ENCODE peak calls at places on chromosome 1, in five cellular contexts. L, Q, F, O and W are unnamed samples.

GRCh38 chr1:201947697-201948008 is 1.3 kb upstream of the LMOD1 start:
- DNase-seq in L (no peak), Q (no peak), F (no peak), O (no peak), W (no peak)

GRCh38 chr1:37096523-37096922 is 62.2 kb upstream of the GRIK3 start:
- DNase-seq in L (no peak), Q (no peak), F (no peak), O (peak), W (no peak)

GRCh38 chr1:91699339-91699970 is 186.5 kb downstream of the TGFBR3 start:
- DNase-seq in L (no peak), Q (no peak), F (peak), O (no peak), W (peak)

GRCh38 chr1:61094677-61095076 is 12.3 kb downstream of the NFIA start:
- DNase-seq in L (no peak), Q (no peak), F (no peak), O (no peak), W (no peak)

GRCh38 chr1:117017648-117018047 is 16.1 kb downstream of the CD101 start:
- DNase-seq in L (no peak), Q (no peak), F (peak), O (no peak), W (no peak)

GRCh38 chr1:181112071-181112929 is 23.8 kb downstream of the IER5 start:
- DNase-seq in L (no peak), Q (no peak), F (peak), O (peak), W (peak)

GRCh38 chr1:162997499-162998285 is 71.5 kb upstream of the RGS4 start:
- DNase-seq in L (no peak), Q (no peak), F (no peak), O (no peak), W (no peak)

GRCh38 chr1:44919387-44919786 is 67.0 kb downstream of the EIF2B3 start:
- DNase-seq in L (no peak), Q (no peak), F (no peak), O (no peak), W (no peak)

GRCh38 chr1:59678809-59679228 is 135.9 kb upstream of the HOOK1 start:
- DNase-seq in L (no peak), Q (no peak), F (no peak), O (peak), W (peak)

GRCh38 chr1:206809504-206810084 is 37.3 kb upstream of the IL10 start:
- DNase-seq in L (no peak), Q (no peak), F (no peak), O (peak), W (peak)

GRCh38 chr1:66331641-66332523 is 202.1 kb upstream of the SGIP1 start:
- DNase-seq in L (no peak), Q (peak), F (peak), O (no peak), W (peak)

GRCh38 chr1:103129255-103129654 is 20.9 kb upstream of the COL11A1 start:
- DNase-seq in L (no peak), Q (no peak), F (no peak), O (no peak), W (peak)

GRCh38 chr1:86335906-86336305 is 60.2 kb downstream of the ODF2L start:
- DNase-seq in L (no peak), Q (no peak), F (no peak), O (no peak), W (no peak)

GRCh38 chr1:91609571-91609970 is 108.9 kb downstream of the CDC7 start:
- DNase-seq in L (no peak), Q (no peak), F (no peak), O (peak), W (no peak)

GRCh38 chr1:210001751-210002150 is 63.7 kb downstream of the SYT14 start:
- DNase-seq in L (no peak), Q (no peak), F (no peak), O (no peak), W (no peak)

GRCh38 chr1:235567812-235568444 is 63.7 kb upstream of the B3GALNT2 start:
- DNase-seq in L (no peak), Q (no peak), F (no peak), O (no peak), W (no peak)

GRCh38 chr1:209625205-209625549 is 27.0 kb downstream of the LAMB3 start:
- DNase-seq in L (no peak), Q (no peak), F (peak), O (no peak), W (no peak)

GRCh38 chr1:11784993-11785769 is 20.6 kb downstream of the MTHFR start:
- DNase-seq in L (peak), Q (peak), F (peak), O (peak), W (peak)

GRCh38 chr1:211637066-211637465 is 38.4 kb downstream of the NEK2 start:
- DNase-seq in L (no peak), Q (no peak), F (no peak), O (no peak), W (no peak)

GRCh38 chr1:228287541-228288425 is 79.9 kb downstream of the OBSCN start:
- DNase-seq in L (no peak), Q (no peak), F (no peak), O (no peak), W (no peak)

GRCh38 chr1:55477953-55478352 is 262.8 kb upstream of the USP24 start:
- DNase-seq in L (no peak), Q (no peak), F (no peak), O (no peak), W (no peak)

GRCh38 chr1:62024690-62025089 is 170.0 kb upstream of the L1TD1 start:
- DNase-seq in L (no peak), Q (no peak), F (no peak), O (no peak), W (no peak)

GRCh38 chr1:27548858-27549719 is 54.9 kb downstream of the AHDC1 start:
- DNase-seq in L (no peak), Q (no peak), F (peak), O (no peak), W (no peak)

GRCh38 chr1:27549807-27550408 is 54.0 kb downstream of the AHDC1 start:
- DNase-seq in L (no peak), Q (no peak), F (peak), O (no peak), W (no peak)

GRCh38 chr1:27545876-27546275 is 55.9 kb upstream of the WASF2 start:
- DNase-seq in L (no peak), Q (no peak), F (peak), O (no peak), W (no peak)

GRCh38 chr1:27548136-27548853 is 55.6 kb downstream of the AHDC1 start:
- DNase-seq in L (no peak), Q (no peak), F (peak), O (no peak), W (no peak)

DNA sequence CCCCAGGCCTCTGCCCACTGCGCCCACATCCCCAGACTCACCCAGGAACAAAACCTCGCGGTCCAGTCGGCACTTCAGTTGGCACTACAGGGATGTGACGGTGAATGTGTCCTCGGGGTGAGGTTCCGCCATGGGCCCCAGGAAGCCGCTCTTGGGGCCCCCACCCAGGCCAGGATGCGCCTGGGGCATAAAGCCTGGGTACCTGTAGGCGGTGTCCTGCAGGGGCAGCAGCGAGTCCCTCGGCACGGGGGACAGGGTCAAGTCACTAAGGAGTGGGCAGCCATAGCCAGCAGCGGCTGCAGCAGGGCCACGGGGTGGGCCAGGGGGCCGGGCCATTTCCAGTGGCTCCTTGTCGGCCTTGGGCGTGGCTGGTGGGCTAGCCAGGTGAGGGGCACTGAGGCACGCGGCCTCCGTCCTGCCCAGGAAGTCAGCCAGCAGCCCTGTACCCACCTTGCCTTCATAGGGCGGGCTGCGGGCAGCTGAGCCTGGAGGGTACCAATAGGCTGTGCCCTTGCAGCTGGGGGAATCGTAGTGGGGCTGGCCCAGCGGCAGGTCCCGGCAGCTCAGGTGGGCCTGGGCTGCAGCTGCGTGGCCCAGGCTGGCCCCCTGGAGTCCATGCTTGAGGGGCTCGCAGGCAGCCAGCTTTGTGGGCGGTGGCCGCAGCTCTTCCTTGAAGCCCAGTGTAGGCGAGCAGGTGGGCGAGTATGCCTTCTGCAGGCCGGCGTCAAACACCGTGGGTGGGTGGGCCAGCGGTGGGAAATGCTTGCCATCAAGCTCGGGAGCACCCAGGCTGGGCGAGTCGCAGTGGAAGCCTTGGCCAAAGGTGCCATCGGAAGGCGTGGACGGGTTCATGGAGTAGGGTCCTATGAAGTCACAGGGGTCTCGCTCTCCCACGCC is 56.5 kb downstream of the AHDC1 start:
- DNase-seq in L (no peak), Q (no peak), F (peak), O (no peak), W (no peak)
- TF ChIP-seq CTCF in L (no peak), Q (no peak), F (no peak), O (peak), W (no peak)

GRCh38 chr1:245663373-245663772 is 508.6 kb downstream of the KIF26B start:
- DNase-seq in L (no peak), Q (no peak), F (no peak), O (no peak), W (no peak)

GRCh38 chr1:245666412-245666811 is 511.6 kb downstream of the KIF26B start:
- DNase-seq in L (no peak), Q (no peak), F (no peak), O (no peak), W (no peak)

DNA sequence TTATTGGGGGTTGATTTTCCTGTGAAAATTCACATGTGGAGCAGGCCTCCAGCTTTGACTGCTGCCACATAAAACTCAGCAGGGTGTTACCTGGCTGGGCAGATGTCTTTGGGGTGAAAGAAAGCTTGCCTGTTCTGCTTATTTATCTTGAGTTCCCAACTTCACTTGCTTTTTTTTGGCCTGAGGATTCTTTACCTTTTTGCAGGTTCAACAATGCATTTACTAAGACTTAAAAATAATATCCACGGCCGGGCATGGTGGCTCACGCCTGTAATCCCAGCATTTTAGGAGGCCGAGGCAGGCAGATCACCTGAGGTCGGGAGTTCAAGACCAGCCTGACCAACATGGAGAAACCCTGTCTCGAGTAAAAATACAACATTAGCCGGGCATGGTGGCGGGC is 509.1 kb downstream of the KIF26B start:
- DNase-seq in L (no peak), Q (no peak), F (no peak), O (no peak), W (no peak)
- TF ChIP-seq CTCF in L (no peak), Q (no peak), F (no peak), O (no peak), W (no peak)

GRCh38 chr1:158506369-158506987 is 34.5 kb downstream of the OR10R2 start:
- DNase-seq in L (no peak), Q (no peak), F (no peak), O (no peak), W (peak)
- TF ChIP-seq CTCF in L (no peak), Q (peak), F (peak), O (peak), W (peak)

GRCh38 chr1:226276077-226276682 is 32.8 kb downstream of the LIN9 start:
- DNase-seq in L (no peak), Q (no peak), F (no peak), O (no peak), W (peak)

GRCh38 chr1:226276987-226277386 is 32.0 kb downstream of the LIN9 start:
- DNase-seq in L (no peak), Q (no peak), F (no peak), O (no peak), W (no peak)

GRCh38 chr1:226279498-226279897 is 29.5 kb downstream of the LIN9 start:
- DNase-seq in L (no peak), Q (no peak), F (no peak), O (no peak), W (no peak)

GRCh38 chr1:226281058-226281457 is 27.9 kb downstream of the LIN9 start:
- DNase-seq in L (no peak), Q (no peak), F (no peak), O (no peak), W (no peak)

GRCh38 chr1:226277897-226278296 is 31.1 kb downstream of the LIN9 start:
- DNase-seq in L (no peak), Q (no peak), F (no peak), O (no peak), W (no peak)
- TF ChIP-seq CTCF in L (no peak), Q (no peak), F (no peak), O (no peak), W (no peak)